ENCODE peak calls at places on chromosomes 3 and 15, in six cellular contexts. N is breast epithelium; Y is IMR-90; V is cardiac fibroblast; O is activated CD8-positive, alpha-beta memory T cell treated with anti-CD3 and anti-CD28 coated beads for 24 hours; W is HS-27A. H is an unnamed sample.

GRCh38 chr3:164897335-164897734 is 181.0 kb downstream of the SI start:
- DNase-seq in Y (no peak), O (no peak), W (no peak), V (no peak), N (no peak), H (no peak)

GRCh38 chr3:149967067-149967685 is 3.5 kb downstream of the PFN2 start:
- DNase-seq in O (no peak), W (no peak), V (peak), Y (peak), N (no peak), H (no peak)

GRCh38 chr3:55066406-55067128 is 138.7 kb upstream of the LRTM1 start:
- DNase-seq in O (no peak), W (no peak), Y (peak), N (no peak), V (peak), H (no peak)

GRCh38 chr15:67164401-67164791 is 90.1 kb downstream of the AAGAB start:
- DNase-seq in V (peak), Y (no peak), W (no peak), O (no peak), N (no peak), H (no peak)

GRCh38 chr15:71224024-71224423 is 108.8 kb downstream of the THSD4 start:
- DNase-seq in Y (no peak), O (no peak), N (no peak), W (no peak), V (no peak), H (no peak)

GRCh38 chr3:100006570-100007271 is 107.6 kb downstream of the FILIP1L start:
- DNase-seq in Y (peak), W (no peak), O (no peak), N (no peak), V (peak), H (no peak)

GRCh38 chr3:133888739-133889340 is 6.8 kb downstream of the RAB6B start:
- DNase-seq in N (no peak), Y (no peak), V (no peak), W (no peak), O (no peak), H (no peak)

GRCh38 chr3:14117468-14118399 is 6.9 kb downstream of the CHCHD4 start:
- DNase-seq in V (no peak), N (no peak), Y (no peak), W (no peak), O (no peak), H (peak)

GRCh38 chr3:129625071-129625874 is 18.8 kb upstream of the PLXND1 start:
- DNase-seq in N (peak), V (peak), W (no peak), Y (no peak), O (no peak), H (peak)

GRCh38 chr3:10329495-10330015 is 8.6 kb upstream of the SEC13 start:
- DNase-seq in N (no peak), V (no peak), Y (no peak), W (no peak), O (no peak), H (no peak)

GRCh38 chr3:49794926-49795905 is 4.5 kb downstream of the CDHR4 start:
- DNase-seq in V (no peak), Y (no peak), W (no peak), O (no peak), N (no peak), H (no peak)

GRCh38 chr3:184338538-184338945 is 1.1 kb downstream of the FAM131A start:
- DNase-seq in O (no peak), V (peak), N (peak), Y (peak), W (no peak), H (no peak)

GRCh38 chr3:45137656-45138181 is 8.5 kb downstream of the CDCP1 start:
- DNase-seq in O (no peak), W (no peak), V (peak), N (no peak), Y (no peak), H (no peak)

GRCh38 chr3:65888980-65889706 is 149.6 kb downstream of the MAGI1 start:
- DNase-seq in Y (peak), V (peak), W (peak), O (no peak), N (peak), H (no peak)

GRCh38 chr3:157785071-157785826 is 282.0 kb upstream of the VEPH1 start:
- DNase-seq in V (peak), N (peak), Y (peak), O (no peak), W (peak), H (no peak)